ENCODE peak calls at places on chromosomes 5 and 9, in eight cellular contexts. B, C, W, H, Z, E, U and J are unnamed samples.

GRCh38 chr5:173575985-173576384 is 40.5 kb downstream of the BOD1 start:
- DNase-seq in Z (no peak), W (no peak), C (no peak), H (no peak), B (no peak), U (peak; percentile 61), E (no peak), J (peak; percentile 30)

GRCh38 chr9:124780757-124781151 is 3.8 kb downstream of the OLFML2A start:
- DNase-seq in U (peak; percentile 47), Z (peak; percentile 17), W (peak; percentile 35), H (no peak), C (no peak), B (no peak), E (no peak), J (no peak)

GRCh38 chr9:97632406-97632991 is 669 bp downstream of the TSTD2 start:
- DNase-seq in H (no peak), E (no peak), B (peak; percentile 55), Z (peak; percentile 41), C (peak; percentile 86), W (peak; percentile 63), U (peak; percentile 82), J (peak; percentile 84)

GRCh38 chr5:3153226-3153858 is 401.9 kb upstream of the IRX2 start:
- DNase-seq in H (no peak), W (no peak), C (no peak), B (no peak), E (no peak), Z (no peak), U (no peak), J (no peak)

GRCh38 chr5:178535299-178536175 is 54.7 kb downstream of the COL23A1 start:
- DNase-seq in E (peak; percentile 57), U (no peak), H (no peak), W (no peak), Z (peak; percentile 25), B (no peak), C (peak; percentile 64), J (no peak)

GRCh38 chr5:976849-977751 is 31.5 kb upstream of the NKD2 start:
- DNase-seq in W (no peak), H (no peak), Z (peak; percentile 13), C (no peak), E (no peak), B (no peak), U (peak; percentile 73), J (peak; percentile 59)

GRCh38 chr5:157471709-157472108 is 11.7 kb downstream of the NIPAL4 start:
- DNase-seq in E (no peak), Z (no peak), W (no peak), U (no peak), C (peak; percentile 52), B (no peak), H (peak; percentile 27), J (peak; percentile 80)

GRCh38 chr5:75071100-75071499 is 18.7 kb upstream of the GCNT4 start:
- DNase-seq in B (no peak), C (no peak), W (no peak), U (no peak), Z (no peak), H (no peak), E (no peak), J (no peak)

GRCh38 chr5:122150128-122150685 is 20.9 kb downstream of the ZNF474 start:
- DNase-seq in U (no peak), W (no peak), Z (no peak), H (no peak), C (no peak), B (no peak), E (no peak), J (no peak)

GRCh38 chr5:71586941-71587708 is at the start of gene MCCC2:
- DNase-seq in C (peak; percentile 98), E (peak; percentile 94), W (peak; percentile 99), Z (peak; percentile 96), H (peak; percentile 99), B (peak; percentile 98), U (peak; percentile 99), J (peak; percentile 97)

GRCh38 chr5:174624754-174625506 is 99.5 kb upstream of the MSX2 start:
- DNase-seq in U (no peak), B (no peak), W (no peak), C (peak; percentile 81), E (no peak), H (no peak), Z (no peak), J (peak; percentile 36)

GRCh38 chr5:111415053-111415452 is 97.3 kb downstream of the STARD4 start:
- DNase-seq in W (no peak), U (no peak), Z (no peak), C (no peak), E (no peak), H (no peak), B (no peak), J (no peak)

GRCh38 chr9:89616411-89616810 is 11.6 kb downstream of the GADD45G start:
- DNase-seq in Z (no peak), U (no peak), W (no peak), E (no peak), H (no peak), C (no peak), B (no peak), J (no peak)

GRCh38 chr5:67731886-67732285 is 483.7 kb upstream of the PIK3R1 start:
- DNase-seq in C (no peak), B (no peak), E (no peak), H (no peak), W (no peak), U (no peak), Z (no peak), J (no peak)

GRCh38 chr9:5799314-5799713 is 33.6 kb downstream of the ERMP1 start:
- DNase-seq in E (no peak), H (no peak), B (no peak), Z (no peak), U (no peak), C (peak; percentile 74), W (peak; percentile 64), J (no peak)

GRCh38 chr9:70195456-70195855 is 63.3 kb upstream of the SMC5 start:
- DNase-seq in B (no peak), H (no peak), Z (no peak), C (no peak), U (no peak), E (no peak), W (no peak), J (no peak)

GRCh38 chr9:98430535-98430934 is 175.1 kb upstream of the TBC1D2 start:
- DNase-seq in H (no peak), E (no peak), U (no peak), Z (no peak), B (no peak), C (peak; percentile 35), W (no peak), J (no peak)

GRCh38 chr9:112884086-112884485 is 6.6 kb downstream of the SLC46A2 start:
- DNase-seq in E (no peak), U (no peak), B (no peak), W (no peak), H (no peak), C (peak; percentile 42), Z (no peak), J (no peak)

GRCh38 chr5:1295650-1296037 is 776 bp upstream of the TERT start:
- DNase-seq in U (peak; percentile 77), Z (no peak), B (no peak), H (no peak), C (no peak), W (peak; percentile 39), E (no peak), J (peak; percentile 54)

GRCh38 chr9:104633976-104634520 is 16.0 kb upstream of the OR13C9 start:
- DNase-seq in W (no peak), B (no peak), E (no peak), Z (no peak), H (no peak), U (no peak), C (no peak), J (no peak)

GRCh38 chr5:132640613-132641012 is 17.4 kb upstream of the IL13 start:
- DNase-seq in Z (no peak), H (no peak), E (no peak), W (no peak), U (no peak), C (no peak), B (no peak), J (no peak)

DNA sequence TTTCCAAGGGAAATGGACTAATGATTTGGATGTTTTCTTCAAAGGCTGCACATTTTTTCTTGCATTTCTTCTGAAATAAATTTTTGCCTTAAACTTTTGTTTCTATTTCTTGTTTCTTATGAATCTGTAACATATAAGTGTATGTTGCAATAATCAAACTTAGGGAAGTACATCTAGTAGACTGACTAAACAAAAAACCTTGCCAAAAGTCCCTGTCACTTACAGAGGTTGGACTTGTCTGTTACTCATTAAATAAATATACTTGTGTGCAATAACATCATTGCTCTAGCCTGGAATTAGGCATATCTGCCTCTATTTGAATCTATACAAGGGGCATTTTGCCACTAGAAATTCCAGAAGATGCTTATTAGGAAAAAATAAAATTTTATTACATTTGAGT is 56.6 kb downstream of the C6 start:
- DNase-seq in U (no peak), B (no peak), C (peak; percentile 67), W (no peak), E (no peak), H (no peak), Z (no peak), J (no peak)
- H3K36me3 ChIP-seq in U (no peaks in the 10 kb centered on the region), B (no peaks in the 10 kb centered on the region), C (no peaks in the 10 kb centered on the region), W (no peaks in the 10 kb centered on the region), E (no peaks in the 10 kb centered on the region), H (no peaks in the 10 kb centered on the region), Z (no peaks in the 10 kb centered on the region), J (no peaks in the 10 kb centered on the region)

GRCh38 chr9:26502311-26502710 is 390.3 kb downstream of the CAAP1 start:
- DNase-seq in B (no peak), C (no peak), Z (no peak), H (no peak), U (no peak), W (no peak), E (no peak), J (peak; percentile 85)
- TF ChIP-seq CTCF in B (no peak), C (no peak), Z (no peak), H (no peak), U (no peak), W (no peak), E (no peak), J (peak; percentile 79)

DNA sequence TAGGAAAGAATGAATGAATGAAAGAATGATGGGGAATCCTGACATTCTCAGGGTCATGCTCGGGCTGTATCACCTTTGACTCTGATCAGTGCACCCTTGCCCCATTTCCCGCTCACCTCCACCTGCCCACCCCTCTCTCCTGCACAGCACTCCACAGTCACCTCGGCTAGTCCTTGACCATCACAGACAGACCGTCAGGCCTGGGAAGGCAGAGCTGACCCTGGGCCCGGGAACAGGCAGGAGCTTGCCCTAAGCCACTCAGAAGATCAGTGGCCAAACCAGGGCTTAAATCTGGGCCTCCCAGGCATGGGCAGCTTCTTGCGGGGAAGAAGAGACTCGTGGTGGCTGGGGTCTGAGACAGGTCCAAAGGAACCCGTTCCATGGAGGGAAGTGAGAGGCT is 3.6 kb downstream of the ST6GALNAC6 start:
- DNase-seq in C (no peak), E (no peak), H (no peak), B (no peak), U (no peak), W (no peak), Z (no peak), J (peak; percentile 26)
- H3K36me3 ChIP-seq in C (peaks cover 30% of the 10 kb centered on the region), E (no peaks in the 10 kb centered on the region), H (no peaks in the 10 kb centered on the region), B (peaks cover 10% of the 10 kb centered on the region), U (peaks cover 54% of the 10 kb centered on the region), W (no peaks in the 10 kb centered on the region), Z (peaks cover 18% of the 10 kb centered on the region), J (peaks cover 47% of the 10 kb centered on the region)

DNA sequence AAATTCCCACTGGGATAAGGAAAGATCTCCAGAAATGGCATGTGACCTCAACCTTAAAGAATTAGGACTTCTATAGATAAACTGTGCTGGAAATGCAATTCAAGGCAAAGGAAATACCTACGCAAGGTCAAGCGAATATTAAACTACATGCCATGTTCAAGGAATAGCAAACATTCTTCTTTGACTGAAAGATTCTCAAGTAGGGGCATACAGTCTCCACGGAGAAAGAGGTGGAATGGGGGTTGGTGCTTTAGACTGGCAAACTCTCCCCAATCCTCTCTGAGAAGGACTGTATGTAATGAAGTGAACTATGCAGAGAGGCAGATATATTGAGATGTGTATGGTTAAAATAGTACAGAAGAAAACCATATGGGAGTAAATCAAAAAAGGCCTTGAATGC is 6.1 kb downstream of the RICTOR start:
- DNase-seq in H (no peak), E (no peak), C (no peak), Z (no peak), B (no peak), W (no peak), U (no peak), J (no peak)
- TF ChIP-seq CTCF in H (no peak), E (no peak), C (no peak), Z (no peak), B (no peak), W (no peak), U (no peak), J (no peak)